ENCODE peak calls at places on chromosome 22, in five cellular contexts. One of them, this sample, is unnamed.

GRCh38 chr22:47049078-47049609 is 286.7 kb downstream of the TBC1D22A start:
- DNase-seq in HFFc6: no peak
- DNase-seq in HCT116: no peak
- DNase-seq in neural progenitor cell: no peak
- DNase-seq in fibroblast of pulmonary artery: no peak
- DNase-seq in this sample: peak; percentile 53

GRCh38 chr22:37746366-37747089 is 49.7 kb downstream of the TRIOBP start:
- DNase-seq in HFFc6: no peak
- DNase-seq in HCT116: no peak
- DNase-seq in neural progenitor cell: peak; percentile 36
- DNase-seq in fibroblast of pulmonary artery: no peak
- DNase-seq in this sample: peak; percentile 55

GRCh38 chr22:26555478-26555877 is 34.5 kb downstream of the TPST2 start:
- DNase-seq in HFFc6: no peak
- DNase-seq in HCT116: no peak
- DNase-seq in neural progenitor cell: no peak
- DNase-seq in fibroblast of pulmonary artery: no peak
- DNase-seq in this sample: no peak

GRCh38 chr22:23512738-23513137 is 67.4 kb downstream of the IGLL1 start:
- DNase-seq in HFFc6: no peak
- DNase-seq in HCT116: no peak
- DNase-seq in neural progenitor cell: no peak
- DNase-seq in fibroblast of pulmonary artery: no peak
- DNase-seq in this sample: no peak

GRCh38 chr22:36773935-36774334 is 2.0 kb downstream of the IFT27 start:
- DNase-seq in HFFc6: peak; percentile 28
- DNase-seq in HCT116: no peak
- DNase-seq in neural progenitor cell: peak; percentile 37
- DNase-seq in fibroblast of pulmonary artery: peak; percentile 63
- DNase-seq in this sample: no peak

GRCh38 chr22:38016182-38017078 is 32.1 kb upstream of the SOX10 start:
- DNase-seq in HFFc6: no peak
- DNase-seq in HCT116: no peak
- DNase-seq in neural progenitor cell: peak; percentile 84
- DNase-seq in fibroblast of pulmonary artery: peak; percentile 78
- DNase-seq in this sample: no peak

GRCh38 chr22:17121235-17122195 is at the start of gene TMEM121B:
- DNase-seq in HFFc6: no peak
- DNase-seq in HCT116: no peak
- DNase-seq in neural progenitor cell: peak; percentile 96
- DNase-seq in fibroblast of pulmonary artery: peak; percentile 47
- DNase-seq in this sample: no peak

GRCh38 chr22:43256569-43257360 is 69.8 kb upstream of the TTLL12 start:
- DNase-seq in HFFc6: no peak
- DNase-seq in HCT116: no peak
- DNase-seq in neural progenitor cell: no peak
- DNase-seq in fibroblast of pulmonary artery: no peak
- DNase-seq in this sample: no peak

GRCh38 chr22:46854125-46854870 is 91.8 kb downstream of the TBC1D22A start:
- DNase-seq in HFFc6: no peak
- DNase-seq in HCT116: no peak
- DNase-seq in neural progenitor cell: no peak
- DNase-seq in fibroblast of pulmonary artery: peak; percentile 40
- DNase-seq in this sample: no peak

GRCh38 chr22:45548991-45549736 is 46.5 kb downstream of the FBLN1 start:
- DNase-seq in HFFc6: peak; percentile 95
- DNase-seq in HCT116: peak; percentile 37
- DNase-seq in neural progenitor cell: peak; percentile 14
- DNase-seq in fibroblast of pulmonary artery: peak; percentile 78
- DNase-seq in this sample: no peak

GRCh38 chr22:29245626-29246385 is 22.0 kb downstream of the RHBDD3 start:
- DNase-seq in HFFc6: peak; percentile 46
- DNase-seq in HCT116: peak; percentile 34
- DNase-seq in neural progenitor cell: peak; percentile 75
- DNase-seq in fibroblast of pulmonary artery: peak; percentile 76
- DNase-seq in this sample: peak; percentile 85

GRCh38 chr22:46367707-46368191 is 32.2 kb downstream of the TRMU start:
- DNase-seq in HFFc6: peak; percentile 39
- DNase-seq in HCT116: peak; percentile 29
- DNase-seq in neural progenitor cell: peak; percentile 82
- DNase-seq in fibroblast of pulmonary artery: peak; percentile 58
- DNase-seq in this sample: peak; percentile 93

GRCh38 chr22:19802881-19803735 is 42.5 kb downstream of the TBX1 start:
- DNase-seq in HFFc6: no peak
- DNase-seq in HCT116: no peak
- DNase-seq in neural progenitor cell: no peak
- DNase-seq in fibroblast of pulmonary artery: no peak
- DNase-seq in this sample: no peak

GRCh38 chr22:25569983-25570382 is 5.5 kb downstream of the GRK3 start:
- DNase-seq in HFFc6: no peak
- DNase-seq in HCT116: no peak
- DNase-seq in neural progenitor cell: no peak
- DNase-seq in fibroblast of pulmonary artery: no peak
- DNase-seq in this sample: no peak

GRCh38 chr22:42880815-42881214 is 23.7 kb upstream of the ARFGAP3 start:
- DNase-seq in HFFc6: no peak
- DNase-seq in HCT116: no peak
- DNase-seq in neural progenitor cell: no peak
- DNase-seq in fibroblast of pulmonary artery: no peak
- DNase-seq in this sample: no peak

GRCh38 chr22:26884921-26885320 is 227.5 kb downstream of the MIAT start:
- DNase-seq in HFFc6: no peak
- DNase-seq in HCT116: no peak
- DNase-seq in neural progenitor cell: no peak
- DNase-seq in fibroblast of pulmonary artery: no peak
- DNase-seq in this sample: no peak

GRCh38 chr22:37266581-37267127 is 15.7 kb upstream of the CYTH4 start:
- DNase-seq in HFFc6: no peak
- DNase-seq in HCT116: no peak
- DNase-seq in neural progenitor cell: no peak
- DNase-seq in fibroblast of pulmonary artery: no peak
- DNase-seq in this sample: no peak

GRCh38 chr22:27919943-27920755 is 1.1 kb upstream of the PITPNB start:
- DNase-seq in HFFc6: peak; percentile 32
- DNase-seq in HCT116: no peak
- DNase-seq in neural progenitor cell: peak; percentile 84
- DNase-seq in fibroblast of pulmonary artery: peak; percentile 65
- DNase-seq in this sample: peak; percentile 12

GRCh38 chr22:18998998-18999397 is 62.9 kb upstream of the PRODH start:
- DNase-seq in HFFc6: no peak
- DNase-seq in HCT116: no peak
- DNase-seq in neural progenitor cell: peak; percentile 80
- DNase-seq in fibroblast of pulmonary artery: no peak
- DNase-seq in this sample: no peak

GRCh38 chr22:47294222-47294532 is 531.7 kb downstream of the TBC1D22A start:
- DNase-seq in HFFc6: peak; percentile 32
- DNase-seq in HCT116: no peak
- DNase-seq in neural progenitor cell: no peak
- DNase-seq in fibroblast of pulmonary artery: peak; percentile 56
- DNase-seq in this sample: no peak

GRCh38 chr22:46073683-46074504 is 76.4 kb upstream of the PPARA start:
- DNase-seq in HFFc6: peak; percentile 43
- DNase-seq in HCT116: no peak
- DNase-seq in neural progenitor cell: no peak
- DNase-seq in fibroblast of pulmonary artery: peak; percentile 49
- DNase-seq in this sample: no peak

GRCh38 chr22:47376901-47377520 is 614.6 kb downstream of the TBC1D22A start:
- DNase-seq in HFFc6: no peak
- DNase-seq in HCT116: no peak
- DNase-seq in neural progenitor cell: no peak
- DNase-seq in fibroblast of pulmonary artery: no peak
- DNase-seq in this sample: no peak

GRCh38 chr22:28942333-28942732 is 59.0 kb downstream of the ZNRF3 start:
- DNase-seq in HFFc6: no peak
- DNase-seq in HCT116: no peak
- DNase-seq in neural progenitor cell: no peak
- DNase-seq in fibroblast of pulmonary artery: no peak
- DNase-seq in this sample: no peak

GRCh38 chr22:25557218-25557617 is 7.3 kb upstream of the GRK3 start:
- DNase-seq in HFFc6: no peak
- DNase-seq in HCT116: no peak
- DNase-seq in neural progenitor cell: no peak
- DNase-seq in fibroblast of pulmonary artery: no peak
- DNase-seq in this sample: no peak

GRCh38 chr22:37904572-37905533 is 1.2 kb upstream of the MICALL1 start:
- DNase-seq in HFFc6: peak; percentile 96
- DNase-seq in HCT116: peak; percentile 87
- DNase-seq in neural progenitor cell: no peak
- DNase-seq in fibroblast of pulmonary artery: peak; percentile 98
- DNase-seq in this sample: no peak

GRCh38 chr22:48707749-48708557 is 1119.7 kb downstream of the BRD1 start:
- DNase-seq in HFFc6: no peak
- DNase-seq in HCT116: no peak
- DNase-seq in neural progenitor cell: no peak
- DNase-seq in fibroblast of pulmonary artery: no peak
- DNase-seq in this sample: no peak

GRCh38 chr22:35334010-35334409 is 34.3 kb downstream of the TOM1 start:
- DNase-seq in HFFc6: no peak
- DNase-seq in HCT116: no peak
- DNase-seq in neural progenitor cell: no peak
- DNase-seq in fibroblast of pulmonary artery: no peak
- DNase-seq in this sample: no peak

GRCh38 chr22:17779286-17780115 is 5.2 kb upstream of the BID start:
- DNase-seq in HFFc6: no peak
- DNase-seq in HCT116: no peak
- DNase-seq in neural progenitor cell: no peak
- DNase-seq in fibroblast of pulmonary artery: no peak
- DNase-seq in this sample: peak; percentile 85

GRCh38 chr22:37379716-37380115 is 47.6 kb downstream of the ELFN2 start:
- DNase-seq in HFFc6: no peak
- DNase-seq in HCT116: no peak
- DNase-seq in neural progenitor cell: no peak
- DNase-seq in fibroblast of pulmonary artery: no peak
- DNase-seq in this sample: no peak

DNA sequence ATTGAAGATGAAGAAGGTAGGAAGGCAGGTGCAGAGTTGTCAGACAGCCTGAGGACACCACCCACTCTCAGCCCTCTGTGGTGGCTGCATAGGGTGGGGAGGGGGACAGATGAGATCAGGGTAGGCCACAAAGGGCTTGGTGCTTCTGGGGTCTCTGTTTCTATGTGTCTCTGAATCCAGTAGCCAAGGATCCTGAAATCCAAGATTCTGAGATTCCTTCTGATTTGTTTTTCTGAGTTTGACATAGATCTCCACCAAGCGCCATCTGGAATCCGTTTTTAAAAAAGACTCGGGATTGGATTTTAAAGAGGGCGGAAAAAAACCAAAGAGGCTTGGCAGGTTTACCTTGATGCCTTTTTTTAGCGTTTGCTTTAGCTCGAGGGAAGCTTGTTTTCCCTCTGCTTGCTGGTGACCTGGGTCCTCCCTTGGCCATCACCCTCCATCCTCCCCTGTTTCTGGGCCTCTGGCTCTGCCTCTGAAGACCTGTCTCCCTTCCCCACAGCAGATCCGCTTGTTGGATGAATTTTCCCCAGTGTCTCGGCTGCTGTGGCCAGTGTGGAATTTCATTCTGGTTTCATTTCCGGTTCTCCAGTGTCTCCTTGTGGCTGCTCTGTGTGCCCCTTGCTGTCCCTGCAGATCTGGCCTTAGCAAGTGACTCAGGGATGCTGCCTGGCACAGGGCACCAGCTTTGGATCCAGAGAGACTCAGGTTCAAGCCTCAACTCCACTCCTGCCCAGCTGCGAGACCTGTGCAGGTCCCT is 15.0 kb downstream of the SYNGR1 start:
- DNase-seq in HFFc6: peak; percentile 50
- DNase-seq in HCT116: no peak
- DNase-seq in neural progenitor cell: no peak
- DNase-seq in fibroblast of pulmonary artery: no peak
- DNase-seq in this sample: no peak
- TF ChIP-seq CTCF in HFFc6: peak; percentile 29
- TF ChIP-seq CTCF in HCT116: no peak
- TF ChIP-seq CTCF in neural progenitor cell: no peak
- TF ChIP-seq CTCF in fibroblast of pulmonary artery: no peak
- TF ChIP-seq CTCF in this sample: no peak

DNA sequence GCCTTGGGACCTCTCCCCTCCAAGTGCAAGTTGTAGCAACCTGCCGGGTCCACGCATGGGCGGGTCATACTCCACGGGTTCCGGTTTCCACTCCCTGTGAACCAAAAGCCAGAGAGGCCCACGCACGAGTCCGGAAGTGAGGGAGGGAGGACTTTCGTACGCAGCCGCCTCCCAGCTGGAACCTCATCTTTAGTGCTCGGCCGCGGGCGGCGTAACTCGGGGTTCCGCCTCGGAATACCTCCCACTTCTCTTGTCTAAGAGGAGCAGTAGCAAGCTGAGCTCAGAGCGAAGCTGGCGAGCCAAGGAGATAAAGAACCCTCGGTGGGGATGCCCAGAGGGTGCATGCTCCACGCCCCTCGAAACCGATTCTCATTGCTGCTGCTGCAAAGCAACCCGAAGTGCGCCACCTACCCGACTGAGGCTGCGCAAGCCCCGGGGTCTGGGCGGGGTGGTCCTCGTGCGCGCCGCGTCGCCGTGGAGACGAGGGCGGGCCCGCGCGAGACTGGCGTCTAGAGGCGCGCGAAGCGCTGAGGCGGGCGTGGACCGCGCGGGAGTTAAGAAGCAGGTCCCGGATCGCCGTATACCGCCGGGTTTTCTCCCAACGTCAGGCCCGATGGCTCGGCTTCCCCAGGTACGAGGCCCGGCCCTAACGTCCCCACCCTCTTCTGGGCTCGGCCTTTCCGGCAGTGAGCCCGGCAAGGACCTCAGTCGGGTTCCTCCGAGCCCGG is at the start of gene SFI1:
- DNase-seq in HFFc6: peak; percentile 84
- DNase-seq in HCT116: peak; percentile 74
- DNase-seq in neural progenitor cell: peak; percentile 93
- DNase-seq in fibroblast of pulmonary artery: peak; percentile 92
- DNase-seq in this sample: peak; percentile 92
- TF ChIP-seq CTCF in HFFc6: peak; percentile 71
- TF ChIP-seq CTCF in HCT116: no peak
- TF ChIP-seq CTCF in neural progenitor cell: peak; percentile 48
- TF ChIP-seq CTCF in fibroblast of pulmonary artery: peak; percentile 14
- TF ChIP-seq CTCF in this sample: no peak

GRCh38 chr22:21000987-21001600 is 824 bp downstream of the THAP7 start:
- DNase-seq in HFFc6: peak; percentile 13
- DNase-seq in HCT116: no peak
- DNase-seq in neural progenitor cell: no peak
- DNase-seq in fibroblast of pulmonary artery: no peak
- DNase-seq in this sample: no peak
- TF ChIP-seq CTCF in HFFc6: no peak
- TF ChIP-seq CTCF in HCT116: no peak
- TF ChIP-seq CTCF in neural progenitor cell: no peak
- TF ChIP-seq CTCF in fibroblast of pulmonary artery: no peak
- TF ChIP-seq CTCF in this sample: no peak

DNA sequence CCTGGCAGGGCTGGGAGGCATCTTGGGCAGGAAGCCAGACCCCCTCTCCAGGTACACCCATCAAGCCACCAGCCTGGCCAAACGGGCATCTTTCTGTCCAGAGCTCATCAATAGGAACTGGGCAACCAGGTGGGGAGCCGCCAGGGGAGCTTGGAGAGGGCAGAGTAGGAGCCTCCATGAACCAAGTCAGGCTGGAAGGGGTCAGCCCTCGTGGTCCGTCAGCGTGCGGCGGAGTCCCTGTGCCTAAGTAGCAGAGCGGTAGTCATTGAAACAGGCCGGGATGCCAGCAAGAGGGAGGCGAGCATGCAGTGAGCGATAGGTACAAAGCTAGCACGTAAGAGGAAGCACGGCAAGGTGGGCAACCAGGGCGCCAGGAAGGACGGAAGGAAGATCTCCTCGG is 1.7 kb downstream of the RTL6 start:
- DNase-seq in HFFc6: no peak
- DNase-seq in HCT116: no peak
- DNase-seq in neural progenitor cell: no peak
- DNase-seq in fibroblast of pulmonary artery: no peak
- DNase-seq in this sample: no peak
- TF ChIP-seq CTCF in HFFc6: no peak
- TF ChIP-seq CTCF in HCT116: no peak
- TF ChIP-seq CTCF in neural progenitor cell: no peak
- TF ChIP-seq CTCF in fibroblast of pulmonary artery: no peak
- TF ChIP-seq CTCF in this sample: no peak

This sample was measured in GM20000.